ENCODE peak calls at places on chromosomes 6 and 20, in four cellular contexts. A is EH, U is ascending aorta, O is HEK293T. K is an unnamed sample.
A peak's percentile ranks its signal among the peaks of the same experiment; 100 is the strongest.

GRCh38 chr6:87840324-87840723 is 138.3 kb upstream of the AKIRIN2 start:
- DNase-seq in A (no peak), U (no peak), O (no peak), K (no peak)

GRCh38 chr20:23116301-23117089 is 30.4 kb upstream of the CD93 start:
- DNase-seq in U (no peak), A (peak; percentile 73), O (no peak), K (no peak)

GRCh38 chr6:4693158-4693557 is 83.0 kb upstream of the CDYL start:
- DNase-seq in A (no peak), U (no peak), O (no peak), K (no peak)

GRCh38 chr20:25532971-25533391 is 52.4 kb downstream of the NINL start:
- DNase-seq in A (no peak), O (no peak), U (no peak), K (no peak)

GRCh38 chr20:38303908-38304379 is at the start of gene BPI:
- DNase-seq in A (no peak), U (no peak), O (no peak), K (no peak)

GRCh38 chr6:88008821-88009220 is 38.8 kb upstream of the SPACA1 start:
- DNase-seq in U (no peak), O (no peak), A (peak; percentile 7), K (no peak)

GRCh38 chr6:143510991-143511891 is at the start of gene FUCA2:
- DNase-seq in O (peak; percentile 84), A (peak; percentile 88), U (peak; percentile 76), K (peak; percentile 72)

GRCh38 chr6:109644131-109644530 is 46.9 kb downstream of the AK9 start:
- DNase-seq in O (no peak), A (no peak), U (no peak), K (no peak)

GRCh38 chr6:132259070-132259469 is 142.2 kb downstream of the MOXD1 start:
- DNase-seq in O (peak; percentile 15), U (no peak), A (peak; percentile 61), K (no peak)

GRCh38 chr20:25040438-25040831 is 17.5 kb downstream of the ACSS1 start:
- DNase-seq in O (no peak), A (peak; percentile 75), U (no peak), K (no peak)

GRCh38 chr6:63584125-63584514 is 11.8 kb downstream of the LOC128125822 start:
- DNase-seq in A (no peak), U (no peak), O (no peak), K (no peak)

GRCh38 chr20:34175879-34176278 is 63.8 kb upstream of the EIF2S2 start:
- DNase-seq in O (no peak), U (no peak), A (no peak), K (no peak)

GRCh38 chr6:7953753-7954152 is 43.2 kb upstream of the TXNDC5 start:
- DNase-seq in A (no peak), U (no peak), O (no peak), K (no peak)

GRCh38 chr6:38603966-38604365 is 35.8 kb downstream of the BTBD9 start:
- DNase-seq in U (no peak), A (peak; percentile 43), O (no peak), K (no peak)

GRCh38 chr6:32085759-32086458 is 23.2 kb downstream of the TNXB start:
- DNase-seq in U (no peak), O (no peak), A (no peak), K (no peak)

GRCh38 chr20:7984192-7984591 is 35.4 kb downstream of the TMX4 start:
- DNase-seq in O (no peak), U (no peak), A (no peak), K (no peak)

GRCh38 chr6:53347921-53348435 is 772 bp downstream of the ELOVL5 start:
- DNase-seq in A (peak; percentile 81), O (peak; percentile 60), U (no peak), K (peak; percentile 25)

GRCh38 chr6:156175971-156176421 is 601.2 kb upstream of the ARID1B start:
- DNase-seq in O (peak; percentile 51), U (no peak), A (no peak), K (no peak)

GRCh38 chr20:53598140-53599038 is 4.8 kb upstream of the ZNF217 start:
- DNase-seq in O (no peak), A (no peak), U (no peak), K (no peak)

GRCh38 chr6:85594197-85594930 is 706 bp upstream of the SNX14 start:
- DNase-seq in A (no peak), O (no peak), U (no peak), K (no peak)

GRCh38 chr6:166325383-166326042 is 16.8 kb downstream of the SFT2D1 start:
- DNase-seq in U (no peak), A (no peak), O (no peak), K (no peak)